ENCODE peak calls at places on chromosomes 13 and 19, in four cellular contexts. One of them, this sample, is unnamed.

GRCh38 chr13:40146586-40147240 is 491.3 kb downstream of the COG6 start:
- DNase-seq in mesendoderm: no peak
- DNase-seq in Karpas-422: peak; percentile 78
- DNase-seq in mesenchymal stem cell: no peak
- DNase-seq in this sample: no peak

GRCh38 chr19:13154911-13155471 is 4.8 kb downstream of the IER2 start:
- DNase-seq in mesendoderm: peak; percentile 95
- DNase-seq in Karpas-422: peak; percentile 50
- DNase-seq in mesenchymal stem cell: peak; percentile 93
- DNase-seq in this sample: peak; percentile 74

GRCh38 chr13:66992183-66992582 is 238.0 kb downstream of the PCDH9 start:
- DNase-seq in mesendoderm: no peak
- DNase-seq in Karpas-422: no peak
- DNase-seq in mesenchymal stem cell: no peak
- DNase-seq in this sample: peak; percentile 69

GRCh38 chr19:17755977-17756670 is 4.8 kb downstream of the FCHO1 start:
- DNase-seq in mesendoderm: peak; percentile 86
- DNase-seq in Karpas-422: peak; percentile 92
- DNase-seq in mesenchymal stem cell: peak; percentile 37
- DNase-seq in this sample: no peak

GRCh38 chr19:5132698-5133651 is 164.1 kb downstream of the KDM4B start:
- DNase-seq in mesendoderm: no peak
- DNase-seq in Karpas-422: no peak
- DNase-seq in mesenchymal stem cell: no peak
- DNase-seq in this sample: no peak

GRCh38 chr19:13984875-13985741 is 21.0 kb downstream of the RFX1 start:
- DNase-seq in mesendoderm: no peak
- DNase-seq in Karpas-422: peak; percentile 78
- DNase-seq in mesenchymal stem cell: no peak
- DNase-seq in this sample: no peak

GRCh38 chr19:41230067-41230857 is 11.2 kb downstream of the AXL start:
- DNase-seq in mesendoderm: no peak
- DNase-seq in Karpas-422: no peak
- DNase-seq in mesenchymal stem cell: peak; percentile 16
- DNase-seq in this sample: no peak

GRCh38 chr13:110479648-110480047 is 81.9 kb downstream of the RAB20 start:
- DNase-seq in mesendoderm: no peak
- DNase-seq in Karpas-422: no peak
- DNase-seq in mesenchymal stem cell: no peak
- DNase-seq in this sample: no peak

GRCh38 chr13:49649244-49649962 is 21.1 kb downstream of the ARL11 start:
- DNase-seq in mesendoderm: peak; percentile 70
- DNase-seq in Karpas-422: no peak
- DNase-seq in mesenchymal stem cell: peak; percentile 67
- DNase-seq in this sample: peak; percentile 29

GRCh38 chr19:49101160-49101559 is 13.0 kb upstream of the LIN7B start:
- DNase-seq in mesendoderm: no peak
- DNase-seq in Karpas-422: no peak
- DNase-seq in mesenchymal stem cell: no peak
- DNase-seq in this sample: no peak

GRCh38 chr13:20159646-20160345 is 1.1 kb downstream of the GJA3 start:
- DNase-seq in mesendoderm: no peak
- DNase-seq in Karpas-422: no peak
- DNase-seq in mesenchymal stem cell: no peak
- DNase-seq in this sample: peak; percentile 46

GRCh38 chr19:55224038-55224665 is 4.4 kb downstream of the TMEM86B start:
- DNase-seq in mesendoderm: no peak
- DNase-seq in Karpas-422: no peak
- DNase-seq in mesenchymal stem cell: no peak
- DNase-seq in this sample: no peak

GRCh38 chr13:81140675-81141074 is 799.7 kb upstream of the SPRY2 start:
- DNase-seq in mesendoderm: peak; percentile 59
- DNase-seq in Karpas-422: no peak
- DNase-seq in mesenchymal stem cell: no peak
- DNase-seq in this sample: no peak

GRCh38 chr19:36986601-36987000 is 70.5 kb downstream of the ZNF568 start:
- DNase-seq in mesendoderm: no peak
- DNase-seq in Karpas-422: no peak
- DNase-seq in mesenchymal stem cell: no peak
- DNase-seq in this sample: no peak

GRCh38 chr13:48631441-48631840 is 22.3 kb upstream of the CYSLTR2 start:
- DNase-seq in mesendoderm: no peak
- DNase-seq in Karpas-422: no peak
- DNase-seq in mesenchymal stem cell: no peak
- DNase-seq in this sample: peak; percentile 8

GRCh38 chr13:23850134-23850533 is 39.1 kb downstream of the MIPEP start:
- DNase-seq in mesendoderm: no peak
- DNase-seq in Karpas-422: no peak
- DNase-seq in mesenchymal stem cell: no peak
- DNase-seq in this sample: no peak

GRCh38 chr19:44753932-44754742 is 5.6 kb downstream of the BCL3 start:
- DNase-seq in mesendoderm: peak; percentile 69
- DNase-seq in Karpas-422: peak; percentile 74
- DNase-seq in mesenchymal stem cell: peak; percentile 89
- DNase-seq in this sample: peak; percentile 79

GRCh38 chr19:4172861-4173473 is 9.4 kb downstream of the SIRT6 start:
- DNase-seq in mesendoderm: peak; percentile 71
- DNase-seq in Karpas-422: peak; percentile 70
- DNase-seq in mesenchymal stem cell: peak; percentile 52
- DNase-seq in this sample: peak; percentile 74

GRCh38 chr13:98731925-98732324 is 20.5 kb downstream of the SLC15A1 start:
- DNase-seq in mesendoderm: no peak
- DNase-seq in Karpas-422: no peak
- DNase-seq in mesenchymal stem cell: peak; percentile 76
- DNase-seq in this sample: no peak

GRCh38 chr13:103903790-103904189 is 837.6 kb upstream of the SLC10A2 start:
- DNase-seq in mesendoderm: no peak
- DNase-seq in Karpas-422: no peak
- DNase-seq in mesenchymal stem cell: no peak
- DNase-seq in this sample: no peak

GRCh38 chr13:32537580-32538233 is 888 bp downstream of the N4BP2L2 start:
- DNase-seq in mesendoderm: peak; percentile 40
- DNase-seq in Karpas-422: no peak
- DNase-seq in mesenchymal stem cell: no peak
- DNase-seq in this sample: no peak

GRCh38 chr19:13102666-13103584 is at the start of gene LYL1:
- DNase-seq in mesendoderm: peak; percentile 89
- DNase-seq in Karpas-422: peak; percentile 94
- DNase-seq in mesenchymal stem cell: no peak
- DNase-seq in this sample: no peak

GRCh38 chr13:44546164-44546563 is 30.0 kb downstream of the TSC22D1 start:
- DNase-seq in mesendoderm: no peak
- DNase-seq in Karpas-422: no peak
- DNase-seq in mesenchymal stem cell: no peak
- DNase-seq in this sample: no peak

GRCh38 chr13:22592515-22592914 is 588.3 kb upstream of the SGCG start:
- DNase-seq in mesendoderm: no peak
- DNase-seq in Karpas-422: no peak
- DNase-seq in mesenchymal stem cell: no peak
- DNase-seq in this sample: no peak

GRCh38 chr13:31204592-31204991 is 4.8 kb downstream of the B3GLCT start:
- DNase-seq in mesendoderm: peak; percentile 28
- DNase-seq in Karpas-422: no peak
- DNase-seq in mesenchymal stem cell: peak; percentile 64
- DNase-seq in this sample: peak; percentile 59

GRCh38 chr13:39105110-39105509 is 66.9 kb downstream of the NHLRC3 start:
- DNase-seq in mesendoderm: no peak
- DNase-seq in Karpas-422: peak; percentile 7
- DNase-seq in mesenchymal stem cell: no peak
- DNase-seq in this sample: peak; percentile 1

GRCh38 chr19:51166846-51167490 is 24.9 kb downstream of the SIGLEC7 start:
- DNase-seq in mesendoderm: no peak
- DNase-seq in Karpas-422: no peak
- DNase-seq in mesenchymal stem cell: no peak
- DNase-seq in this sample: no peak

GRCh38 chr13:48201044-48201443 is 32.0 kb upstream of the ITM2B start:
- DNase-seq in mesendoderm: no peak
- DNase-seq in Karpas-422: no peak
- DNase-seq in mesenchymal stem cell: no peak
- DNase-seq in this sample: no peak

GRCh38 chr13:92362717-92363116 is 863.9 kb upstream of the GPC6 start:
- DNase-seq in mesendoderm: no peak
- DNase-seq in Karpas-422: no peak
- DNase-seq in mesenchymal stem cell: peak; percentile 19
- DNase-seq in this sample: no peak

GRCh38 chr13:35518337-35518736 is 41.8 kb upstream of the MAB21L1 start:
- DNase-seq in mesendoderm: no peak
- DNase-seq in Karpas-422: no peak
- DNase-seq in mesenchymal stem cell: no peak
- DNase-seq in this sample: no peak

DNA sequence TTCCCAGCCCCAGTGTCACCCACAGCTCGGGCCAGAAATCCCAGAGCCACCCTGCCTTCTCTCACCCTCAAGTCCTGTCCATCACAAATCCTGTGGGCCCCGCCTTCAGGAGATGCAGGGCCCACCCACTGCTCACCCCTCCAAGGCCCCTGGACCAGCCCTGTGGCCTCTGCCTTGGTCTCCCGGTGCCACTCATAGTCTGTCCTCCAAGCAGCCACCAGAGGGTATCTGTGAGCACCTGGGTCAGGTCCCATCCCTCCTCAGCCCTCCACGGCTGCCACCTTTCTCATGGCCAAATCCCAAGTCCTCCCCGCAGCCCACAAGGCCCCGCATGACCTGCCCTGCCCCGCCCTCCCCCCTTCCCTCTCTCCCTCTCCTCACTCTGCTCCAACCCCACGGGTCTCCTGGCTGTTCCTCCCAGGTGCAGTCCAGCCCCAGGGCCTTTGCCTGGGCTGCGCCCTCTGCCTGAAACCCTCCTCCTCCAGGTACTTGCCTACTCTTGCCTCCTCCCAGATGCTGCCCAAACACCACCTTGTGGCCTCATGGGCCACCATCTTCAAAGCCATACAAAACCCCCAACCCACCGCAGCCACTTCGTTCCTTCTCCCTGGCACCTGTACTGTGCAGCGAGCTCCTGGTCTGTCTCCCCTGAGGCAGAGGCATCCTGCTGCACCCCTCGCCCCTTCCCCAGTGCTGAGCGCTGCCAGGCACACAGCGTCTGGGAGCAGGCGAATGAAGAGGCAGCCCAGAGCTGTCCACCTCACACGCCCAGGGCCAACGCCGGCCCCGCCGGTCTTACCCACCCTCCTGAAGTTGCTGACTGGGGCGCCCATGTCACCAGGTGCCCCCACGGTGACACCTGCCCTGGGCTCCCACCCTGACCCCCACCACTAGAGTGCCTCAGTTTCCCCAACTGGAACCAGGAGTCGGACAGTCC is 13.2 kb upstream of the UQCR11 start:
- DNase-seq in mesendoderm: peak; percentile 83
- DNase-seq in Karpas-422: peak; percentile 81
- DNase-seq in mesenchymal stem cell: no peak
- DNase-seq in this sample: peak; percentile 26
- H3K4me1 ChIP-seq in mesendoderm: no peaks in the 10 kb centered on the region
- H3K4me1 ChIP-seq in Karpas-422: peaks cover 68% of the 10 kb centered on the region
- H3K4me1 ChIP-seq in mesenchymal stem cell: peaks cover under 1% of the 10 kb centered on the region
- H3K4me1 ChIP-seq in this sample: no peaks in the 10 kb centered on the region

GRCh38 chr13:73765651-73766384 is 368.4 kb downstream of the KLF12 start:
- DNase-seq in mesendoderm: peak; percentile 95
- DNase-seq in Karpas-422: no peak
- DNase-seq in mesenchymal stem cell: peak; percentile 65
- DNase-seq in this sample: no peak
- H3K9ac ChIP-seq in mesendoderm: no peak overlapping the region
- H3K9ac ChIP-seq in Karpas-422: no peak overlapping the region
- H3K9ac ChIP-seq in mesenchymal stem cell: peak overlapping the region; percentile 61
- H3K9ac ChIP-seq in this sample: no peak overlapping the region

GRCh38 chr13:72692884-72693514 is 34.4 kb downstream of the MZT1 start:
- DNase-seq in mesendoderm: peak; percentile 12
- DNase-seq in Karpas-422: no peak
- DNase-seq in mesenchymal stem cell: no peak
- DNase-seq in this sample: no peak
- H3K4me1 ChIP-seq in mesendoderm: no peaks in the 10 kb centered on the region
- H3K4me1 ChIP-seq in Karpas-422: no peaks in the 10 kb centered on the region
- H3K4me1 ChIP-seq in mesenchymal stem cell: no peaks in the 10 kb centered on the region
- H3K4me1 ChIP-seq in this sample: no peaks in the 10 kb centered on the region

GRCh38 chr13:73428137-73428536 is 369.3 kb downstream of the KLF5 start:
- DNase-seq in mesendoderm: peak; percentile 57
- DNase-seq in Karpas-422: no peak
- DNase-seq in mesenchymal stem cell: peak; percentile 71
- DNase-seq in this sample: peak; percentile 88

GRCh38 chr13:73417012-73417615 is 358.3 kb downstream of the KLF5 start:
- DNase-seq in mesendoderm: peak; percentile 39
- DNase-seq in Karpas-422: peak; percentile 62
- DNase-seq in mesenchymal stem cell: no peak
- DNase-seq in this sample: no peak

GRCh38 chr13:73428706-73429105 is 369.9 kb downstream of the KLF5 start:
- DNase-seq in mesendoderm: no peak
- DNase-seq in Karpas-422: no peak
- DNase-seq in mesenchymal stem cell: no peak
- DNase-seq in this sample: no peak

GRCh38 chr13:73421310-73421912 is 362.6 kb downstream of the KLF5 start:
- DNase-seq in mesendoderm: no peak
- DNase-seq in Karpas-422: no peak
- DNase-seq in mesenchymal stem cell: no peak
- DNase-seq in this sample: no peak

DNA sequence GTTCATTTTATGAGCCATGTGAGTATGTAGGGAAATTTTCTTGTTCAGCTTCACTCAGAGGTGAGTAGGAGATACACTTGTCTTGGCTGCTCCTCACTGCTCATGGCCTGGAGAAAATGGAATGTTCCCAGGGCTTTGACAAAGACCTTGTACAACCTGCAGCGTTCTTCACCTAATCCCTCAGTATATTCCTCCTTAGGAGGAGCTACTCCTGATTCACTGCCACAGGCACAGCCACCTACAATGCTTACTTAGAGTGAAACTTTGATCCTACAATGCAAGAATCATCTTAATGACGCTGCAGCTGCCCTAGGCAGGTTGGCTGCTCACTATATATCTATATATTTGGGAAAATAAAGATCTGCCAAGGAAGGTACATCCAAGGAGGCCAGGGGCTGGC is 364.2 kb downstream of the KLF5 start:
- DNase-seq in mesendoderm: no peak
- DNase-seq in Karpas-422: no peak
- DNase-seq in mesenchymal stem cell: no peak
- DNase-seq in this sample: no peak
- H3K9ac ChIP-seq in mesendoderm: no peak overlapping the region
- H3K9ac ChIP-seq in Karpas-422: no peak overlapping the region
- H3K9ac ChIP-seq in mesenchymal stem cell: no peak overlapping the region
- H3K9ac ChIP-seq in this sample: no peak overlapping the region

GRCh38 chr19:45821103-45821521 is 6.0 kb upstream of the RSPH6A start:
- DNase-seq in mesendoderm: no peak
- DNase-seq in Karpas-422: no peak
- DNase-seq in mesenchymal stem cell: no peak
- DNase-seq in this sample: no peak

GRCh38 chr19:45822716-45823115 is 7.6 kb upstream of the RSPH6A start:
- DNase-seq in mesendoderm: no peak
- DNase-seq in Karpas-422: no peak
- DNase-seq in mesenchymal stem cell: no peak
- DNase-seq in this sample: no peak

GRCh38 chr19:45821570-45821969 is 6.5 kb upstream of the RSPH6A start:
- DNase-seq in mesendoderm: no peak
- DNase-seq in Karpas-422: no peak
- DNase-seq in mesenchymal stem cell: no peak
- DNase-seq in this sample: no peak

GRCh38 chr19:45819769-45820168 is 4.7 kb upstream of the RSPH6A start:
- DNase-seq in mesendoderm: no peak
- DNase-seq in Karpas-422: no peak
- DNase-seq in mesenchymal stem cell: no peak
- DNase-seq in this sample: no peak

GRCh38 chr19:45820413-45821102 is 5.5 kb upstream of the RSPH6A start:
- DNase-seq in mesendoderm: no peak
- DNase-seq in Karpas-422: no peak
- DNase-seq in mesenchymal stem cell: no peak
- DNase-seq in this sample: no peak
- H3K4me1 ChIP-seq in mesendoderm: peaks cover 4% of the 10 kb centered on the region
- H3K4me1 ChIP-seq in Karpas-422: no peaks in the 10 kb centered on the region
- H3K4me1 ChIP-seq in mesenchymal stem cell: peaks cover 28% of the 10 kb centered on the region
- H3K4me1 ChIP-seq in this sample: no peaks in the 10 kb centered on the region